ENCODE peak calls at places on chromosomes 4 and X, in six cellular contexts. C is suprapubic skin, N is Peyer's patch, X is HCT116, E is ovary, Y is thyroid gland. S is an unnamed sample.

GRCh38 chr4:26807330-26807729 is 53.3 kb upstream of the STIM2 start:
- DNase-seq in C (no peak), N (no peak), X (no peak), E (no peak), Y (no peak), S (no peak)

GRCh38 chr4:76585897-76586360 is 150.9 kb downstream of the SHROOM3 start:
- DNase-seq in C (peak), N (peak), X (peak), E (no peak), Y (peak), S (peak)

GRCh38 chrX:2614911-2615310 is 76.2 kb upstream of the CD99 start:
- DNase-seq in C (no peak), N (no peak), X (no peak), E (no peak), Y (no peak), S (no peak)

GRCh38 chrX:45400380-45400779 is 199.7 kb upstream of the DIPK2B start:
- DNase-seq in C (no peak), N (no peak), X (no peak), E (no peak), Y (no peak), S (no peak)

GRCh38 chr4:38004062-38004461 is 43.9 kb downstream of the PTTG2 start:
- DNase-seq in C (no peak), N (no peak), X (no peak), E (no peak), Y (peak), S (no peak)

GRCh38 chr4:88569944-88570455 is 22.3 kb upstream of the HERC3 start:
- DNase-seq in C (no peak), N (no peak), X (no peak), E (no peak), Y (no peak), S (no peak)

GRCh38 chrX:123422875-123423274 is 238.8 kb downstream of the GRIA3 start:
- DNase-seq in C (no peak), N (no peak), X (no peak), E (peak), Y (no peak), S (no peak)

GRCh38 chr4:123232439-123232838 is 164.2 kb upstream of the SPRY1 start:
- DNase-seq in C (no peak), N (no peak), X (no peak), E (no peak), Y (no peak), S (no peak)

GRCh38 chr4:3387154-3387942 is 54.4 kb upstream of the HGFAC start:
- DNase-seq in C (no peak), N (no peak), X (no peak), E (no peak), Y (no peak), S (no peak)

GRCh38 chrX:107119281-107119680 is 659 bp upstream of the RBM41 start:
- DNase-seq in C (no peak), N (no peak), X (no peak), E (no peak), Y (no peak), S (no peak)

GRCh38 chr4:160724063-160724462 is 1439.7 kb downstream of the FSTL5 start:
- DNase-seq in C (no peak), N (no peak), X (no peak), E (no peak), Y (no peak), S (no peak)

GRCh38 chr4:174349156-174349555 is 65.4 kb downstream of the CEP44 start:
- DNase-seq in C (no peak), N (no peak), X (no peak), E (no peak), Y (no peak), S (no peak)

GRCh38 chrX:49202022-49202421 is 2.0 kb upstream of the SYP start:
- DNase-seq in C (no peak), N (no peak), X (no peak), E (no peak), Y (no peak), S (no peak)

GRCh38 chrX:49199315-49199595 is 738 bp downstream of the SYP start:
- DNase-seq in C (no peak), N (no peak), X (no peak), E (no peak), Y (no peak), S (no peak)

GRCh38 chrX:49199906-49200771 is at the start of gene SYP:
- DNase-seq in C (peak), N (peak), X (peak), E (peak), Y (peak), S (peak)

GRCh38 chrX:49197543-49198087 is 2.4 kb downstream of the SYP start:
- DNase-seq in C (no peak), N (no peak), X (no peak), E (no peak), Y (no peak), S (no peak)

GRCh38 chrX:49198540-49199314 is 1.3 kb downstream of the SYP start:
- DNase-seq in C (no peak), N (no peak), X (no peak), E (no peak), Y (no peak), S (no peak)
- TF ChIP-seq POLR2A in C (no peak), N (no peak), X (no peak), E (no peak), Y (no peak), S (no peak)

GRCh38 chr4:56467284-56468096 is at the start of gene SRP72:
- DNase-seq in C (peak), N (peak), X (peak), E (peak), Y (peak), S (peak)
- TF ChIP-seq POLR2A in C (peak), N (peak), X (peak), E (peak), Y (peak), S (peak)

GRCh38 chrX:109732780-109733657 is at the start of gene ACSL4:
- DNase-seq in C (peak), N (peak), X (peak), E (peak), Y (peak), S (peak)
- TF ChIP-seq POLR2A in C (peak), N (no peak), X (peak), E (peak), Y (peak), S (peak)

GRCh38 chr4:48196758-48197504 is 62.9 kb upstream of the TXK start:
- DNase-seq in C (no peak), N (no peak), X (no peak), E (no peak), Y (no peak), S (no peak)
- TF ChIP-seq POLR2A in C (no peak), N (no peak), X (no peak), E (no peak), Y (no peak), S (no peak)

DNA sequence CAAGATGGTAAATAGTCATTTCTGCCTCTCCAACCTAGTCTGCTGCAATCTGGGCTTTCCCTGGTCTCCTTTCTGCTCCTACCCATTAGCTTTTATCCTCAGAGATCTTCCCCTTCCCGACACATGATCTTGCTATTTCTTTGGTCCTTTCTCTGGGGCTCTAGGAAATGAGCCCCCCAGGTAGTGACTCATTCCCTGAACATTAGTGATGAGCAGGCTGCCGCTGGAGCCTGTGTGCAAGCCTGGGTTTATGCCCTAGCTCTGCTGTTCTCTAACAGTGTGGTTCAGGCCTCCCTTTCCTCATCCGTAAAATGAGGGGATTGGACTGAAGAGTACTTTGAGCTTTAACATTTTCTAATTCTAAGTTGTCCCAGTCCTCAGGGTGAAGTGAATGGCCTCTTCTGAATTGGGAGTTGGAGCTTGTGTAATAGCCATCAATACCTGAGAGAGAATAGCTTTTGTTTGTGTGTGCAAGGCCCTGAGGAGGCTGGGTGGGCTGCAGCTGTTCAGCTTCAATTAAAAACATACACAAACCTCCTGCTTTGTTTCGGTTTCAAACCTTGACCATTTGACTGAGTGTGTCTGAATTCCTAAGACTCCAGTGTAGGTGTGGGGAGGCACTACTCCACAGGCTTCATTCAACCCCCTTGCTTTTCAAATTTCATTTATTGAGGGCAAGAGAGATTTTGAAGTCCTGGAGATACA is 115.6 kb upstream of the SCML1 start:
- DNase-seq in C (no peak), N (no peak), X (no peak), E (no peak), Y (no peak), S (no peak)
- TF ChIP-seq POLR2A in C (no peak), N (no peak), X (no peak), E (no peak), Y (no peak), S (no peak)

DNA sequence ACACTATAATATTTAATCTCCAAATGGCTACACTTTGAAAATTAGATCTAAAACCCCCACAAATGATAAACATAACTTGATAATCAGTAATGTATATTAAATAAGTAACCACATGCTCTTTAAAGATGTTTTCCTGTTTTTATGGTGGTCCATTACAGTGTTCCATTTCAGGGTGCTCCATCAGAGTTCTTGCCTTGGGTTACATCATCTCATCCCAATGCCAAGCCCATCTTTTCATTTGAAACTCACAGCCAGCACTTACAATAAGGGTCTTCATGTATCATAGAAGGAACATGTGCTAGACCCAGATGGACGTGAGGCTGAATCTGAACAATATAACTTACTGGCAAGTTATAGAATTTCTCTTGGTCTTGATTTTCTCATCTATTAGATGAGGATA is 10.5 kb upstream of the PAQR3 start:
- DNase-seq in C (no peak), N (no peak), X (no peak), E (no peak), Y (no peak), S (no peak)
- TF ChIP-seq POLR2A in C (no peak), N (no peak), X (no peak), E (no peak), Y (no peak), S (no peak)

DNA sequence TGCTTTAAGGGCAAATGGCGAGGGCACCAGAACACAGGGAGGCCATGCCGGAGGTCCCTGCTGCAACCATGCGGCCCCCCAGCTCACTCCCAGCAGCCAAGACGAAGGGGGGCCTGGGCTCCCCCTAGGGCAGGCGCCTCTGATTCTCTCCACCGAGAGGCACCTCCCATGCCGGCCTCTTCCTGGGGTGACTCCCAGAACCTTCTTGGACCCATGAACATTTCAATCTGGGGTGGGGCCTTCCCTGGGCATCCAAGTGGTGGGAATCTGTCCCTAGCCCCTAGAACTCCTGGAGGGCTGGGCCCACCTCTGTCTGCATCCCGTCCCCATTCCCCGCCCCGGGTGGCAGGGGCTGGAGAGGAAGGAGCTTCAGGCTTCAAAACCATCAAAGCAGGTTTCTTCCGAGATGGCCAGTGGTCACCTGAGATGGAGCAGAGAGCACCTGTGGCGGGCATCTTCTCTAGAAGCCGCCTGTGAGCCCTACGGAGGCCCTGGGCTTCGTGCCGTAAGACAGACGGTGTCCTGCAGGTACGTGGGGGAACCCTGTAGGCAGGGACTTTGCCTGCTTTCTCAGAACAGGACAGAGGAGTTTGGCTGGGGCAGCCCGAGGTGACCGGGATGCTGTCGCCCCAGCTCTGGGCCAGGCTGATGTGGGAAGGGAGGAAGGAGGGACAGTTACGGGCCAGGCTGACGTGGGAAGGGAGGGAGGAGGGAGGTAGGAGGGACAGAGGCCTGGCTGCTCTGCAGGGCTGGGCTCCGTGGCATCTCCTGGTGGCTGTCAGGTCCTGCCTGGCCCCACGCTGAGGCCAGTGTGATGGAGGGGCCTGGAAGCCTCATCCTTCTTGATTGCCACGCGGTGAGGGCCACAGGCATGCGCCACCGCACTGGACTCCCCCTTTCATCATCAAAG is 6.8 kb upstream of the SLC25A6 start:
- DNase-seq in C (peak), N (no peak), X (no peak), E (no peak), Y (no peak), S (no peak)
- TF ChIP-seq POLR2A in C (no peak), N (no peak), X (no peak), E (no peak), Y (no peak), S (no peak)

DNA sequence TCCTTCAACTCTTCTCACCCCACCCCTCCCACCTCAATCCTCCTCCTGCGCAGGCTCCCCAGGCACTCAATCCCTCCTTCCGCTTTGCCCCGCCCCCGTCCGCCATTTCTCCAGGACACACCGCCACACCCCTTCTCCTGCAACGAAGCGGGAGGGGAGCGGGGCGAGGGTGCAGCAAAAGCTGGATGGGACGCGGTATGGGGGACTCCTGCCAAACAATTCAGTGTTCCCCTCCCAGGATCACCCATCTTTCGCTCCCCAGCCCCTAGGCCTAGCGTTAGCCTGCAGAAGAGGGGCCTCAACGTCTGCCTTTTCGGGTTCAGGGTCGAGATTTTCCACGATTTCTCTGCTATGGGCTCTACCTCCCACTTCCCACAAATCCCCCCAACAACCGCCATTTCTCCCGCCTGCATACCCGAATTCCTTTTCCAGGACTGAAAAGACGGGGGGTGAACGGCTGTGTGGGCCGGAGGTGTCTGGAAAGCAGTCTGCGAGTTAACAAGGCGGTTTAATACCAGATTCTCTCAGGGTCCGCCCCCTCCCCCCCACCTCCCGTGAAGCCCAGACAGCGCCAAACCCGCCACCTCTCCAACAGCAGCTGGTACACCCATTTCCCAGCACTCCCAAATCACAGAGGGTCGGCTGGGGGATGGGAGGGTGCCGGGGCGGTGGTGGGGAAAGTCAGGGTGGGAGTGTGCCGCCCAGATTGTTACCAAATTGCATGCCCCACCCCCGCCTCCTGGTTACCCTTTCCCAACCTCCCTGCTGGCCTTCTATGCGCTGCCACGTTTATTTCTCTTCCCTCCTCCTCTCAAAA is 781 bp downstream of the ARMCX2 start:
- DNase-seq in C (peak), N (peak), X (no peak), E (peak), Y (peak), S (peak)
- TF ChIP-seq POLR2A in C (no peak), N (no peak), X (no peak), E (peak), Y (peak), S (peak)

GRCh38 chrX:40152173-40152705 is 54.5 kb upstream of the BCOR start:
- DNase-seq in C (no peak), N (no peak), X (no peak), E (no peak), Y (peak), S (no peak)

GRCh38 chrX:40152706-40153334 is 55.1 kb upstream of the BCOR start:
- DNase-seq in C (no peak), N (no peak), X (no peak), E (no peak), Y (peak), S (peak)

GRCh38 chrX:40154229-40154852 is 56.6 kb upstream of the BCOR start:
- DNase-seq in C (no peak), N (no peak), X (no peak), E (peak), Y (peak), S (peak)

GRCh38 chrX:40154853-40155616 is 57.3 kb upstream of the BCOR start:
- DNase-seq in C (no peak), N (no peak), X (no peak), E (peak), Y (peak), S (no peak)

GRCh38 chrX:40153335-40154221 is 55.8 kb upstream of the BCOR start:
- DNase-seq in C (no peak), N (peak), X (no peak), E (peak), Y (peak), S (peak)
- TF ChIP-seq POLR2A in C (no peak), N (no peak), X (no peak), E (no peak), Y (peak), S (peak)